ENCODE peak calls at places on chromosomes 2 and 18, in four cellular contexts. E, F, K and N are unnamed samples.

GRCh38 chr2:7567646-7568045 is 650.4 kb downstream of the RNF144A start:
- DNase-seq in E (no peak), F (no peak), K (no peak), N (peak; percentile 41)

GRCh38 chr2:191222507-191222906 is 22.7 kb upstream of the MYO1B start:
- DNase-seq in E (no peak), F (no peak), K (peak; percentile 77), N (no peak)

GRCh38 chr2:37100054-37100453 is 15.7 kb downstream of the GPATCH11 start:
- DNase-seq in E (no peak), F (no peak), K (no peak), N (no peak)

GRCh38 chr2:239139566-239139965 is 261.3 kb downstream of the HDAC4 start:
- DNase-seq in E (no peak), F (no peak), K (no peak), N (no peak)

GRCh38 chr18:61992923-61993322 is 100.1 kb upstream of the RNF152 start:
- DNase-seq in E (peak; percentile 72), F (no peak), K (peak; percentile 61), N (no peak)

GRCh38 chr2:227106845-227107759 is 56.9 kb downstream of the COL4A4 start:
- DNase-seq in E (peak; percentile 71), F (peak; percentile 60), K (peak; percentile 80), N (peak; percentile 60)

GRCh38 chr18:61738488-61738887 is 154.3 kb downstream of the RNF152 start:
- DNase-seq in E (peak; percentile 40), F (no peak), K (peak; percentile 71), N (no peak)

GRCh38 chr2:23843051-23843976 is 83.6 kb downstream of the ATAD2B start:
- DNase-seq in E (peak; percentile 44), F (no peak), K (peak; percentile 20), N (no peak)

GRCh38 chr2:189142893-189143759 is 36.4 kb downstream of the COL5A2 start:
- DNase-seq in E (peak; percentile 36), F (peak; percentile 39), K (peak; percentile 40), N (peak; percentile 60)

GRCh38 chr2:222959358-222959757 is 92.6 kb upstream of the KCNE4 start:
- DNase-seq in E (peak; percentile 87), F (no peak), K (peak; percentile 79), N (peak; percentile 76)

GRCh38 chr18:55998071-55998522 is 410.1 kb upstream of the TCF4 start:
- DNase-seq in E (peak; percentile 56), F (peak; percentile 66), K (peak; percentile 34), N (peak; percentile 41)

GRCh38 chr2:48900321-48901014 is 144.9 kb upstream of the LHCGR start:
- DNase-seq in E (no peak), F (no peak), K (no peak), N (no peak)

GRCh38 chr2:107712857-107713256 is 113.8 kb upstream of the RGPD4 start:
- DNase-seq in E (no peak), F (no peak), K (peak; percentile 24), N (no peak)

GRCh38 chr2:38149533-38149932 is 73.6 kb upstream of the CYP1B1 start:
- DNase-seq in E (no peak), F (no peak), K (peak; percentile 37), N (no peak)

GRCh38 chr2:97011977-97012569 is 25.7 kb upstream of the FAM178B start:
- DNase-seq in E (peak; percentile 70), F (peak; percentile 15), K (peak; percentile 71), N (no peak)

GRCh38 chr2:49291619-49292018 is 137.3 kb upstream of the FSHR start:
- DNase-seq in E (no peak), F (no peak), K (no peak), N (no peak)

GRCh38 chr2:14492920-14493503 is 139.5 kb upstream of the LRATD1 start:
- DNase-seq in E (peak; percentile 96), F (peak; percentile 38), K (peak; percentile 78), N (no peak)

GRCh38 chr2:224780814-224781213 is 64.6 kb upstream of the CCDC195 start:
- DNase-seq in E (no peak), F (no peak), K (no peak), N (no peak)

GRCh38 chr2:232276084-232276738 is 102.3 kb upstream of the ALPP start:
- DNase-seq in E (no peak), F (no peak), K (no peak), N (no peak)

GRCh38 chr2:144154205-144154604 is 365.7 kb downstream of the ZEB2 start:
- DNase-seq in E (no peak), F (no peak), K (no peak), N (no peak)

GRCh38 chr2:20149703-20150030 is 75.3 kb downstream of the SDC1 start:
- DNase-seq in E (no peak), F (no peak), K (no peak), N (peak; percentile 24)

GRCh38 chr2:69007603-69008002 is 5.4 kb upstream of the ANTXR1 start:
- DNase-seq in E (no peak), F (no peak), K (peak; percentile 44), N (no peak)

GRCh38 chr2:150097891-150098595 is 389.4 kb downstream of the RND3 start:
- DNase-seq in E (peak; percentile 59), F (no peak), K (peak; percentile 68), N (no peak)

GRCh38 chr2:486381-486780 is 190.8 kb downstream of the TMEM18 start:
- DNase-seq in E (no peak), F (no peak), K (no peak), N (no peak)

GRCh38 chr2:11466307-11467125 is 555 bp upstream of the E2F6 start:
- DNase-seq in E (no peak), F (no peak), K (no peak), N (no peak)

GRCh38 chr18:36075862-36076587 is 8.7 kb upstream of the RPRD1A start:
- DNase-seq in E (peak; percentile 89), F (no peak), K (peak; percentile 99), N (no peak)

GRCh38 chr2:64735504-64735903 is 81.8 kb upstream of the SERTAD2 start:
- DNase-seq in E (no peak), F (no peak), K (no peak), N (no peak)

GRCh38 chr18:60466671-60467070 is 94.1 kb upstream of the MC4R start:
- DNase-seq in E (no peak), F (no peak), K (no peak), N (no peak)

GRCh38 chr2:27024188-27024587 is 8.6 kb upstream of the TMEM214 start:
- DNase-seq in E (no peak), F (no peak), K (peak; percentile 16), N (peak; percentile 84)

GRCh38 chr2:177038772-177039484 is 173.7 kb upstream of the HNRNPA3 start:
- DNase-seq in E (no peak), F (no peak), K (no peak), N (no peak)

GRCh38 chr2:44358498-44358897 is 2.8 kb downstream of the PREPL start:
- DNase-seq in E (peak; percentile 70), F (no peak), K (no peak), N (no peak)

GRCh38 chr2:1661891-1662605 is 82.3 kb downstream of the PXDN start:
- DNase-seq in E (no peak), F (no peak), K (no peak), N (peak; percentile 19)

GRCh38 chr2:55420244-55420713 is 623 bp upstream of the CCDC88A start:
- DNase-seq in E (no peak), F (no peak), K (no peak), N (no peak)

GRCh38 chr2:213682276-213682675 is 398.0 kb downstream of the SPAG16 start:
- DNase-seq in E (no peak), F (no peak), K (no peak), N (no peak)

GRCh38 chr2:135791418-135792190 is 45.4 kb downstream of the LCT start:
- DNase-seq in E (peak; percentile 50), F (no peak), K (peak; percentile 22), N (no peak)

GRCh38 chr18:48875942-48876511 is 74.7 kb downstream of the SMAD7 start:
- DNase-seq in E (no peak), F (no peak), K (peak; percentile 46), N (peak; percentile 72)

GRCh38 chr18:48877941-48878340 is 72.8 kb downstream of the SMAD7 start:
- DNase-seq in E (no peak), F (no peak), K (no peak), N (no peak)

GRCh38 chr18:48876590-48876989 is 74.2 kb downstream of the SMAD7 start:
- DNase-seq in E (no peak), F (no peak), K (no peak), N (no peak)

GRCh38 chr18:48878471-48878870 is 72.3 kb downstream of the SMAD7 start:
- DNase-seq in E (no peak), F (no peak), K (no peak), N (no peak)

GRCh38 chr18:48879008-48879431 is 71.7 kb downstream of the SMAD7 start:
- DNase-seq in E (no peak), F (no peak), K (no peak), N (peak; percentile 83)
- H3K79me1 ChIP-seq in E (no peaks in the 10 kb centered on the region), F (no peaks in the 10 kb centered on the region), K (peaks cover 1% of the 10 kb centered on the region), N (no peaks in the 10 kb centered on the region)

GRCh38 chr2:88874063-88874657 is 182.7 kb downstream of the RPIA start:
- DNase-seq in E (peak; percentile 63), F (peak; percentile 52), K (peak; percentile 56), N (no peak)

GRCh38 chr2:88880441-88880953 is 189.0 kb downstream of the RPIA start:
- DNase-seq in E (peak; percentile 39), F (peak; percentile 57), K (peak; percentile 40), N (no peak)

GRCh38 chr2:88873620-88874019 is 182.1 kb downstream of the RPIA start:
- DNase-seq in E (no peak), F (no peak), K (no peak), N (no peak)

GRCh38 chr2:88871336-88871735 is 179.9 kb downstream of the RPIA start:
- DNase-seq in E (no peak), F (no peak), K (no peak), N (no peak)

GRCh38 chr2:88875749-88876148 is 184.3 kb downstream of the RPIA start:
- DNase-seq in E (no peak), F (no peak), K (no peak), N (no peak)
- H2AFZ ChIP-seq in E (no peak overlapping the region), F (no peak overlapping the region), K (no peak overlapping the region), N (no peak overlapping the region)

DNA sequence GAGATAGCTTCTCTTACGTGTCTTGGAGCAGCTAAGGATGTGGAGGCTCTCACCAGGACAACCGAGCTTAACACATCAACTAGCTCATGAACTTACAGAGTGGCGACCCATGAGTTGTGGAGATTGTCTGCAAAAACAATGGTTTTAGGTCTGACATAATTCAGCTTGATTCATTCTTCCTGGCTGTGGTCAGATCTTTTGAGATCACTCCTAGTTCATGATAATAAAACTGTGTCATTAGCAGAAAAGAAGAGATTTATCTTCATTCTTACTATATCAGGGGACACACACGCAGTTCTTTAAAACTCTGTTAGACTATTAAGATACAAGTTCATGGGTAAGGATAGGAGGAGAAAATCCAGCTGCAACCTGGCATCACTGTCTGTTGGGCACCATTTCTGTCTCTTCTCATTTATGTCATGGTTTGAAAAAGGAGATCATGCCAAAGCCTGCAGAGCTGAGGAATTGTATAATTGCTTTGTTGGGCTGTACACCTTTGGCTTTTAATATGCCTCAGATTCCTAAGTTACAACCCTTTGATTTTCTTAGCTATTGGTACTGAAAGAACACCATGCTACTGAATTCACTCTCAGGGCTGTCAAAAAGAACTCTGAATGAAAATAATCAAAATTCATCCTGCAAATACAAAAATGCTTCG is 174.1 kb downstream of the ACKR3 start:
- DNase-seq in E (peak; percentile 18), F (no peak), K (peak; percentile 58), N (no peak)
- H2BK120ac ChIP-seq in E (no peak overlapping the region), F (no peak overlapping the region), K (no peak overlapping the region), N (no peak overlapping the region)

GRCh38 chr2:168904358-168904757 is 3.3 kb downstream of the G6PC2 start:
- DNase-seq in E (no peak), F (no peak), K (no peak), N (no peak)
- H3K79me1 ChIP-seq in E (no peaks in the 10 kb centered on the region), F (no peaks in the 10 kb centered on the region), K (no peaks in the 10 kb centered on the region), N (no peaks in the 10 kb centered on the region)